ENCODE peak calls at places on chromosome 14, in six cellular contexts. I is ACHN, K is pulmonary artery endothelial cell, U is body of pancreas, M is GM12864, P is AG08395. W is an unnamed sample.

GRCh38 chr14:73239463-73240241 is 2.3 kb downstream of the PAPLN start:
- DNase-seq in I (peak; percentile 20), K (no peak), U (peak; percentile 37), M (no peak), P (peak; percentile 37), W (no peak)

GRCh38 chr14:32081901-32082300 is 4.8 kb downstream of the ARHGAP5 start:
- DNase-seq in I (no peak), K (no peak), U (no peak), M (no peak), P (no peak), W (no peak)

GRCh38 chr14:74488788-74489397 is 4.2 kb downstream of the NPC2 start:
- DNase-seq in I (peak; percentile 44), K (peak; percentile 36), U (no peak), M (no peak), P (no peak), W (no peak)

GRCh38 chr14:103729496-103730448 is 14.2 kb downstream of the ZFYVE21 start:
- DNase-seq in I (no peak), K (no peak), U (no peak), M (no peak), P (no peak), W (no peak)

GRCh38 chr14:88289996-88290395 is 33.1 kb downstream of the KCNK10 start:
- DNase-seq in I (no peak), K (no peak), U (no peak), M (no peak), P (no peak), W (no peak)

GRCh38 chr14:21455592-21455911 is 371 bp downstream of the CHD8 start:
- DNase-seq in I (peak; percentile 19), K (no peak), U (no peak), M (no peak), P (peak; percentile 33), W (no peak)

GRCh38 chr14:68306265-68306933 is 486.5 kb downstream of the ZFP36L1 start:
- DNase-seq in I (no peak), K (no peak), U (no peak), M (peak; percentile 70), P (no peak), W (no peak)

GRCh38 chr14:68396411-68396930 is 396.4 kb downstream of the ZFP36L1 start:
- DNase-seq in I (no peak), K (no peak), U (no peak), M (no peak), P (no peak), W (no peak)

GRCh38 chr14:57461777-57462320 is 31.8 kb downstream of the CCDC198 start:
- DNase-seq in I (no peak), K (no peak), U (no peak), M (no peak), P (no peak), W (no peak)

GRCh38 chr14:102544745-102545460 is 35.3 kb upstream of the ANKRD9 start:
- DNase-seq in I (no peak), K (no peak), U (no peak), M (no peak), P (no peak), W (no peak)

GRCh38 chr14:76056128-76056527 is 70.6 kb downstream of the IFT43 start:
- DNase-seq in I (peak; percentile 1), K (no peak), U (no peak), M (no peak), P (peak; percentile 14), W (no peak)

GRCh38 chr14:36556811-36557433 is 25.5 kb downstream of the NKX2-8 start:
- DNase-seq in I (peak; percentile 2), K (no peak), U (peak; percentile 8), M (no peak), P (peak; percentile 73), W (no peak)

GRCh38 chr14:101066826-101067508 is 163.4 kb upstream of the RTL1 start:
- DNase-seq in I (no peak), K (no peak), U (no peak), M (no peak), P (no peak), W (no peak)

GRCh38 chr14:73478684-73479083 is 12.0 kb upstream of the RIOX1 start:
- DNase-seq in I (no peak), K (no peak), U (no peak), M (no peak), P (no peak), W (no peak)

GRCh38 chr14:23174266-23174665 is 9.2 kb downstream of the SLC7A8 start:
- DNase-seq in I (no peak), K (no peak), U (no peak), M (no peak), P (peak; percentile 69), W (no peak)

GRCh38 chr14:66036598-66036997 is 449.6 kb upstream of the CCDC196 start:
- DNase-seq in I (no peak), K (no peak), U (no peak), M (no peak), P (no peak), W (no peak)

GRCh38 chr14:28773176-28773575 is 6.6 kb downstream of the FOXG1 start:
- DNase-seq in I (peak; percentile 5), K (no peak), U (no peak), M (no peak), P (no peak), W (no peak)

GRCh38 chr14:36506732-36507614 is 13.1 kb downstream of the NKX2-1 start:
- DNase-seq in I (no peak), K (no peak), U (no peak), M (no peak), P (no peak), W (no peak)

GRCh38 chr14:106094654-106095189 is 568.3 kb downstream of the TMEM121 start:
- DNase-seq in I (peak; percentile 47), K (no peak), U (no peak), M (no peak), P (no peak), W (no peak)

GRCh38 chr14:103527408-103528157 is 1.4 kb upstream of the TRMT61A start:
- DNase-seq in I (peak; percentile 46), K (no peak), U (no peak), M (peak; percentile 26), P (peak; percentile 62), W (no peak)

GRCh38 chr14:94561656-94562010 is 391 bp downstream of the SERPINA4 start:
- DNase-seq in I (no peak), K (no peak), U (no peak), M (no peak), P (no peak), W (no peak)

GRCh38 chr14:104882325-104882973 is 17.4 kb downstream of the CEP170B start:
- DNase-seq in I (peak; percentile 36), K (no peak), U (peak; percentile 48), M (no peak), P (no peak), W (no peak)

GRCh38 chr14:99244299-99244959 is 27.6 kb downstream of the BCL11B start:
- DNase-seq in I (no peak), K (no peak), U (no peak), M (no peak), P (no peak), W (no peak)

GRCh38 chr14:104427126-104427851 is 152.3 kb upstream of the C14orf180 start:
- DNase-seq in I (no peak), K (no peak), U (no peak), M (no peak), P (no peak), W (no peak)

GRCh38 chr14:63777024-63777423 is 49.2 kb upstream of the SGPP1 start:
- DNase-seq in I (peak; percentile 53), K (peak; percentile 19), U (no peak), M (no peak), P (peak; percentile 50), W (no peak)

GRCh38 chr14:61322799-61323290 is 1.5 kb downstream of the PRKCH start:
- DNase-seq in I (no peak), K (no peak), U (no peak), M (no peak), P (no peak), W (no peak)

GRCh38 chr14:73786632-73786941 is 65.0 kb upstream of the PTGR2 start:
- DNase-seq in I (peak; percentile 22), K (no peak), U (peak; percentile 48), M (no peak), P (no peak), W (no peak)

GRCh38 chr14:63727736-63728728 is at the start of gene SGPP1:
- DNase-seq in I (peak; percentile 82), K (peak; percentile 15), U (peak; percentile 95), M (no peak), P (peak; percentile 86), W (no peak)

GRCh38 chr14:90624228-90624627 is 192.0 kb downstream of the TTC7B start:
- DNase-seq in I (peak; percentile 66), K (no peak), U (peak; percentile 56), M (no peak), P (peak; percentile 31), W (no peak)

GRCh38 chr14:29148221-29148620 is 381.6 kb downstream of the FOXG1 start:
- DNase-seq in I (no peak), K (no peak), U (no peak), M (no peak), P (no peak), W (no peak)

GRCh38 chr14:85438001-85438400 is 91.9 kb upstream of the FLRT2 start:
- DNase-seq in I (no peak), K (no peak), U (no peak), M (no peak), P (no peak), W (no peak)

GRCh38 chr14:75282166-75282547 is 3.5 kb downstream of the FOS start:
- DNase-seq in I (peak; percentile 18), K (no peak), U (no peak), M (no peak), P (no peak), W (no peak)

GRCh38 chr14:44461811-44462210 is 45.3 kb downstream of the FSCB start:
- DNase-seq in I (no peak), K (no peak), U (no peak), M (no peak), P (no peak), W (no peak)

GRCh38 chr14:62956413-62956812 is 88.8 kb downstream of the KCNH5 start:
- DNase-seq in I (no peak), K (no peak), U (no peak), M (no peak), P (no peak), W (no peak)

GRCh38 chr14:96507723-96508122 is 5.5 kb downstream of the PAPOLA start:
- DNase-seq in I (no peak), K (no peak), U (no peak), M (no peak), P (no peak), W (no peak)

GRCh38 chr14:91381801-91382670 is 35.6 kb downstream of the CCDC88C start:
- DNase-seq in I (no peak), K (no peak), U (no peak), M (no peak), P (no peak), W (no peak)

GRCh38 chr14:103186894-103187586 is 63.8 kb downstream of the TNFAIP2 start:
- DNase-seq in I (no peak), K (no peak), U (no peak), M (no peak), P (no peak), W (no peak)